ENCODE peak calls at places on chromosomes 5 and 9, in four cellular contexts. O, X, K and H are unnamed samples.

GRCh38 chr5:176536902-176537607 is at the start of gene RNF44:
- DNase-seq in O (peak), X (peak), K (peak), H (peak)

GRCh38 chr5:115460476-115460875 is 84.1 kb downstream of the FEM1C start:
- DNase-seq in O (no peak), X (peak), K (no peak), H (peak)

GRCh38 chr5:80654054-80654390 is 430 bp upstream of the MSH3 start:
- DNase-seq in O (peak), X (peak), K (peak), H (peak)

GRCh38 chr9:86547596-86547995 is 193.4 kb upstream of the TUT7 start:
- DNase-seq in O (no peak), X (no peak), K (no peak), H (no peak)

GRCh38 chr9:109251080-109251775 is 69.6 kb downstream of the EPB41L4B start:
- DNase-seq in O (peak), X (peak), K (peak), H (peak)

GRCh38 chr9:124342402-124342945 is 72.8 kb downstream of the PSMB7 start:
- DNase-seq in O (no peak), X (no peak), K (no peak), H (peak)

GRCh38 chr9:132888151-132888550 is 9.5 kb downstream of the SPACA9 start:
- DNase-seq in O (no peak), X (no peak), K (no peak), H (no peak)

GRCh38 chr9:126545116-126545515 is 68.6 kb upstream of the LMX1B start:
- DNase-seq in O (no peak), X (no peak), K (no peak), H (no peak)

GRCh38 chr5:133746834-133747233 is 134.5 kb upstream of the FSTL4 start:
- DNase-seq in O (peak), X (peak), K (peak), H (no peak)

GRCh38 chr9:85118990-85119755 is 449.6 kb downstream of the NTRK2 start:
- DNase-seq in O (no peak), X (peak), K (no peak), H (no peak)

GRCh38 chr9:117092582-117092981 is 322.3 kb downstream of the ASTN2 start:
- DNase-seq in O (no peak), X (peak), K (no peak), H (no peak)

GRCh38 chr9:19935422-19935821 is 146.6 kb upstream of the SLC24A2 start:
- DNase-seq in O (no peak), X (no peak), K (no peak), H (no peak)

GRCh38 chr9:70602364-70603019 is 188.0 kb upstream of the KLF9 start:
- DNase-seq in O (peak), X (peak), K (peak), H (peak)

DNA sequence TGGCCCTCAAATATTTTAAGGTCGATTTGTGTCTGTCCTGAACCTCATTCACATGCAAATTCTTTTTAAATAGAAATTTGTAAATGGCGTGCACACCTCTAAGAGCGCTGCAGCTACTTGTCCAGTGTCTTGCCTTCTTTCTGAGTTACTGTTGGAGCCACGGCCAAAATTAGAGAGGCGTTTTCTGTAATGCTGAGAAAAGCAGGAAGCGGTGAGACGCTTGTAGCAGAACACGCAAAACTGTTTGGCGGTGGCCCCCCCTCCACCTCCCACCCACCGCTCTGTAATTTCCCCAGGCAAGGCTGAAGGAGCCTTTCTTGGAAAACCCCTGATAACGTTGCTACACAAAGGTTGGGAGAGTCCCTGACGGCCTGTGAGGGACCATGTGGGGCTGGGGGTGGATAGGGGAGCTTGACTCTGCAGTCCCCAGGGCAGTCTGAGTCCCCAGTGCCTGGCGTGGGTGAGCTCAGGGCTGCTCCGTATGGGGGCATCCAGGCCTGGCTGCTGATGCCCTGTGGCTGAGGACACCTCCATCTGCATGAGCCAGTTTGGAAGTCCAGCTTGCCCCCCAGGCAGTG is 96.5 kb downstream of the GADD45G start:
- DNase-seq in O (no peak), X (no peak), K (no peak), H (no peak)
- TF ChIP-seq JUN in O (no peak), X (no peak), K (no peak), H (no peak)

GRCh38 chr9:127929044-127929979 is 1.3 kb downstream of the PIP5KL1 start:
- DNase-seq in O (no peak), X (no peak), K (no peak), H (no peak)

GRCh38 chr9:127925959-127926949 is 4.3 kb downstream of the PIP5KL1 start:
- DNase-seq in O (no peak), X (no peak), K (no peak), H (no peak)

GRCh38 chr9:127928232-127929043 is 2.1 kb downstream of the PIP5KL1 start:
- DNase-seq in O (no peak), X (peak), K (no peak), H (no peak)

GRCh38 chr9:127926961-127927456 is 3.6 kb downstream of the PIP5KL1 start:
- DNase-seq in O (no peak), X (no peak), K (no peak), H (no peak)

DNA sequence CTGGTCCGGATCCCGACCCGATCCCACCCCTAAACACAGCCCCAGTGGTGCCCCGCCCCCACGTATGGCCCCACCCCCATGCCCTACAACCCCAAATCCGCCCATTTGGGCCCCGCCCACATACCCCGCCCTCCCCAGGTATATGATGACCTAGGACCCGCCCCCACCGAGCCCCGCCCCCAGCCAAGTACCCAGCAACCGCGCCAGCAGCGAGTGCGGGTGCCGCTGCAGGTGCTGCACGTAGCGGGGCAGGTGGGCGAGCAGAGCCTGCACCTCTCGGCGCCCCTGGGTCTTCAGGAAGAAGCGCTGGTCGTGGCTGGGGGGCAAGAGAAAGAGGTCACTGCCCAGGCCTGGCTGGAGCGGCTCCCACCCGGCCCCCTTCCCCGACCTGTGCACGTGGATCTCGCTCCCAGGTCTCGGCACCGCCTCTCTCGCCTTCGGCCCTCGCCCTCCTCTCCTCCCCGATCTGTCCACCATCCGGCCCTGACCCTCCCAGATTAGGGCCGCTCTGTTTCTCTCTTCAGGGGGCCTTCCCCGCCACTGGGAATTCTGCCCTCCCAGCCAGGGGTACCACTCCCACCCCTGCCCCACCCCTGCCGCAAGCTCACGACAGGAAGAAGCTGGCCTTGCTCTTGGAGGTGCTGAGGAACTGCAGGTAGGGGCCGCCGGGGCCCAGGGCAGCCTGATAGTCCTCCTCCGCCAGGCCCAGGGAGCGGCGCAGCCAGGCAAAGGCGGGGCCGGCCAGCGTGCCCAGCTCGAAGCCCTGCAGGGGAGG is 2.9 kb downstream of the PIP5KL1 start:
- DNase-seq in O (peak), X (no peak), K (no peak), H (no peak)
- TF ChIP-seq MYC in O (no peak), X (no peak), K (no peak), H (no peak)

DNA sequence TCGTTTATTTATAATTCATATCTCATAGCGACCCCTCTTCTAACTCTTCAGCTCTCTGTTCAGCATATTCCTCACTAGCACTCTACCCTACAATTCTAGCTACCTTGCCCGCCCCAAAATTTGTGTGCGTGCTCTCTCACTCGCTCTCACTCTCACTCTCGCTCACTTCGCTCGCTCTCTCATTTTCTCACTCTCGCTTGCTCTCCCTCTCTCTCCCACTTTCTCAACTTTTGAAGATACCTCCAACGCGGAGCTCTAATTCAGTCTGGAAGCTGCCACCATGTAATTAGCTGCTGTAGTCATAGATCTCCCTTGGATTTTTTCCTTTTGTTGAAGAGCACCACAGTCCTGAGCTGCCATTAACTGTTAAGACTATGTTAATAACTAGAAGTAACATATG is 30.4 kb downstream of the GPR21 start:
- DNase-seq in O (no peak), X (no peak), K (no peak), H (no peak)
- H3K27ac ChIP-seq in O (no peak), X (no peak), K (no peak), H (no peak)

DNA sequence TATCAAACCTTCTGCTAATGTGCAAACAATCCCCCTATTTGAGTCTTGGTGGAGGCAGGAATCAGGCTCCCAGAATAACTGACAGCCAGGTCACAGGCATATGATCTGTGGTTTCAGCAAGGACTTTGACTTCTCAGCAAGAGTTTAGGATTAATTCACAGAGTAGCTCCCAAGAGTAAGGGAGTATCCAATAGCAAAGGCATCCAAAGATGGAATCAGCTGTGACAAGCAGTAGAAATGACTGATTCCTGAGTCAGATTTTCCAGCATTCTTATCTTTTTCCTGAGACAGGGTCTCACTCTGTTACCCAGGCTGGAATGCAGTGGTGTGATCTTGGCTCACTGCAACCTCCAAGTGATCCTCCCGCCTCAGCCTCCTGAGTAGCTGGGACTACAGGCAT is 108.3 kb downstream of the EPB41L4A start:
- DNase-seq in O (no peak), X (no peak), K (no peak), H (no peak)
- TF ChIP-seq JUN in O (no peak), X (no peak), K (no peak), H (no peak)

DNA sequence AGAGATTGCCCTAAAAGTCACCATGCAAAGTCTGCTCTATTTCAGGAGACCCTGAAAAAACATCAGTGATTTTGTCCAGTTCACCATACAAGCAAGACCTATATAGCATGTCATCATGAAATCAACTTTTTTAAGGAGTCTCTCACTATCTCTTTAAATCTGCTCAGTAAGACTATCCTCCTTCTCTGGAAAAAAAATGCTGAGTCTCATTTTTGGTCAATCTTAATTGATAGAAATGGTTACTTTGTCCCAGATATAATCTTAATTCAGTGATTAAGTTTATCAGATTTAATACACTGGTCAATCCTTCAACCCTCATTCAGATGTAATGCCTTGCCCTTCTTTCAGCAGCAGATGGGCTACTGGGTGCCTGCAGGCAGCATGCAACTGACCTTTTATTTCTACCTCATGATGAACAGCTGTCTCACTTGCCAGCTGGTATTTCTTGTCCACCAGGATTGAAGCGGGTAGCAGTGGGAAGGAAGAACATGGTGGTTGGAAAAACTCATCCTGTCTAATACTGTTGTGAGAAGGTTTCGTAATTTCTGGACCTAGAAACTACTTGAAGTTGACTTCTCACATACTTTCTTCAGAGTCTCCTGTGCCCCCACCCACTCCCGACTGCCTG is 375.3 kb downstream of the DNAH5 start:
- DNase-seq in O (no peak), X (no peak), K (no peak), H (no peak)
- TF ChIP-seq MYC in O (no peak), X (no peak), K (no peak), H (no peak)

DNA sequence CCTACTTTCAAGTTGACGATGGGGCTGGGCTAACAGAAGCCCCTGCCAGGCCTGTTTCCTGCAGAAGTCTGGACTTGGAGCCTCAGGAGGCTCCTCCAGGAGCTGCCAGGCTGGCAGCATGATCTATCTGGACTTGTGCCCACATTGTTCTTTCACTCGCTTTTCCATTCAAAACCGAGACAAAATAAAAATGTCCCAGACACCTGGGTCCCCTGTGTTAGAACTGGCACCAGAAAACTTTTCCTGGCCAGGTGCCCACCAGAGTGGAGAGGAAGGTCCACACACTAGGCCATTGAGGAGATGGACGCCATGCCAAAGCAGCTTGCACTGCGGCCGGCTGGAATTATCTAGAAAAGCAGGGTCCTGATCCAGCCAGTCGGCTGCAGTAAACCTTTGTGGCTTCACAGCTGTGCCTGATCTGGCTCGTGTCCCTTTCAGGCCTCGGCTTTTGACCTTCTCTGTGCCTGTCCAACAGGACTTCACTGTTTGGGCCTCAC is 78.2 kb downstream of the GCNT1 start:
- DNase-seq in O (no peak), X (no peak), K (no peak), H (peak)
- H3K27ac ChIP-seq in O (no peak), X (no peak), K (no peak), H (no peak)

DNA sequence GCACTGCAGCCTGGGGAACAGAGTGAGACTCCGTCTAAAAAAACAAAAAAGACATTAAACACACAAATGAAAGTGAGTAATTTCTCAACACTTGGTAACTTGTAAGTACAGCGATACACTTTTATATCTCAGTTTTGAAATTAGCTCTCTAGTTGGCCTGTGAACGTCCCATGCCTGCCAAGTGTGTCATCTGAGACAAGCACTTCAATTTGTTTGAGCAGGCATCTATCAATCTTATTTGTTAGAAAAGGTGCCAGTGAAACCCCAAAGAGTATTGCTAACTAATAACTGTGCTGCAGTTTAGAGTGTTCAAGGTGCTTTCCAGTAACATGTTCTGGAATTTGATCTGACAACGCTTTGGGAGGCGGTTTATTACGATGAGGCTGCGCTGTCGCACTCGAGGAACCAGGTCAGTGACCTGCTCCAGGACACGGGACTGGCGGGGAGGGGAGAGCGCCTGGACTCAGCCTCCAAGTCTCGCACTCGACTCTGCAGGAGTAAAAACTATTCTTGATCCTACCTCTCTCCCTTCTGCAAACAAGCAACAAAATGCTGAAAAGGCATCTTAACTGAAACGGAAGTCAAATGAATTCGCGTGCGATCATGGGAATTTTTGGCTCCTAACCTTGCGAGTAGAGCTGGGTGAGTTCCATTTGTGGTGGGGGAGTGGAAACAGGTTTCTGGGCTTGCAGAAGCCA is 1.1 kb upstream of the SPIN1 start:
- DNase-seq in O (peak), X (peak), K (peak), H (no peak)
- TF ChIP-seq JUN in O (no peak), X (no peak), K (no peak), H (no peak)

GRCh38 chr5:18393546-18393945 is 759.3 kb downstream of the TAF11L14 start:
- DNase-seq in O (no peak), X (no peak), K (no peak), H (no peak)

GRCh38 chr5:18397393-18397792 is 763.1 kb downstream of the TAF11L14 start:
- DNase-seq in O (no peak), X (no peak), K (no peak), H (no peak)

GRCh38 chr5:18395126-18396110 is 761.2 kb downstream of the TAF11L14 start:
- DNase-seq in O (no peak), X (no peak), K (no peak), H (no peak)

GRCh38 chr5:18394154-18394804 is 760.0 kb downstream of the TAF11L14 start:
- DNase-seq in O (peak), X (peak), K (peak), H (peak)
- TF ChIP-seq MYC in O (no peak), X (no peak), K (no peak), H (no peak)

GRCh38 chr9:89872913-89873707 is 268.3 kb downstream of the GADD45G start:
- DNase-seq in O (no peak), X (no peak), K (no peak), H (no peak)

GRCh38 chr9:89874351-89875321 is 269.8 kb downstream of the GADD45G start:
- DNase-seq in O (no peak), X (no peak), K (no peak), H (no peak)

GRCh38 chr9:89871871-89872331 is 267.1 kb downstream of the GADD45G start:
- DNase-seq in O (no peak), X (no peak), K (no peak), H (no peak)

GRCh38 chr9:89872426-89872912 is 267.7 kb downstream of the GADD45G start:
- DNase-seq in O (no peak), X (no peak), K (no peak), H (no peak)

GRCh38 chr9:89873801-89874200 is 269.0 kb downstream of the GADD45G start:
- DNase-seq in O (no peak), X (no peak), K (no peak), H (no peak)
- H3K27ac ChIP-seq in O (no peak), X (no peak), K (no peak), H (no peak)